ENCODE peak calls at places on chromosomes 2 and 18, in five cellular contexts. Y is A172; R is activated T-helper 9 cell treated with anti-CD3 and anti-CD28 coated beads, Interleukin-2, amount 50 U/mL, for 16 hours; H is esophagus squamous epithelium; S is SJSA1. I is an unnamed sample.

GRCh38 chr2:64338107-64338506 is 115.9 kb upstream of the LGALSL start:
- DNase-seq in R (no peak), H (no peak), S (no peak), Y (no peak), I (no peak)

GRCh38 chr2:184602734-184603133 is 4.4 kb downstream of the ZNF804A start:
- DNase-seq in S (no peak), R (no peak), Y (no peak), H (no peak), I (no peak)

GRCh38 chr2:231877533-231878456 is 48.4 kb downstream of the NPPC start:
- DNase-seq in S (peak), H (no peak), R (no peak), Y (peak), I (no peak)

GRCh38 chr2:216201687-216202306 is 92.6 kb downstream of the XRCC5 start:
- DNase-seq in R (no peak), S (no peak), H (no peak), Y (no peak), I (no peak)

GRCh38 chr18:77062518-77063003 is 70.0 kb downstream of the MBP start:
- DNase-seq in Y (peak), H (no peak), R (no peak), S (no peak), I (no peak)

GRCh38 chr2:66279024-66279423 is 155.9 kb upstream of the MEIS1 start:
- DNase-seq in S (no peak), R (no peak), Y (no peak), H (no peak), I (no peak)

GRCh38 chr2:220194630-220195029 is 567.2 kb downstream of the SLC4A3 start:
- DNase-seq in S (no peak), H (no peak), Y (no peak), R (no peak), I (no peak)

GRCh38 chr2:240567872-240568677 is at the start of gene RNPEPL1:
- DNase-seq in H (no peak), R (peak), Y (no peak), S (peak), I (no peak)

GRCh38 chr2:142693171-142693950 is 184.1 kb upstream of the KYNU start:
- DNase-seq in R (no peak), Y (no peak), S (no peak), H (no peak), I (no peak)

GRCh38 chr2:33275689-33276444 is 200.6 kb upstream of the RASGRP3 start:
- DNase-seq in R (peak), S (peak), H (no peak), Y (peak), I (peak)

GRCh38 chr2:101792208-101792607 is 94.7 kb downstream of the MAP4K4 start:
- DNase-seq in R (no peak), Y (no peak), H (no peak), S (no peak), I (no peak)

GRCh38 chr2:16487686-16488085 is 177.9 kb downstream of the CYRIA start:
- DNase-seq in Y (no peak), R (no peak), H (no peak), S (no peak), I (no peak)

GRCh38 chr2:118224888-118225264 is 136.6 kb downstream of the INSIG2 start:
- DNase-seq in R (no peak), H (no peak), Y (no peak), S (no peak), I (no peak)

GRCh38 chr2:238131761-238132462 is 6.6 kb upstream of the KLHL30 start:
- DNase-seq in Y (no peak), S (no peak), R (no peak), H (no peak), I (no peak)

GRCh38 chr2:47062721-47063120 is 92.4 kb downstream of the STPG4 start:
- DNase-seq in S (no peak), R (no peak), H (no peak), Y (no peak), I (no peak)

GRCh38 chr18:54004828-54005227 is 219.6 kb downstream of the MBD2 start:
- DNase-seq in Y (no peak), R (no peak), S (no peak), H (no peak), I (no peak)

GRCh38 chr2:201223089-201224073 is 37.0 kb upstream of the CASP8 start:
- DNase-seq in R (no peak), Y (no peak), S (no peak), H (no peak), I (no peak)

GRCh38 chr2:126912201-126912600 is 13.5 kb downstream of the TEX51 start:
- DNase-seq in H (no peak), R (no peak), S (no peak), Y (no peak), I (no peak)

GRCh38 chr18:47296462-47296861 is 45.0 kb upstream of the SKOR2 start:
- DNase-seq in Y (no peak), H (no peak), R (no peak), S (no peak), I (no peak)

GRCh38 chr18:2303517-2304238 is 267.6 kb downstream of the METTL4 start:
- DNase-seq in H (no peak), R (no peak), Y (peak), S (peak), I (no peak)

GRCh38 chr18:4599312-4599711 is 144.2 kb upstream of the DLGAP1 start:
- DNase-seq in S (no peak), R (no peak), H (no peak), Y (no peak), I (no peak)

GRCh38 chr18:74775239-74775638 is 177.6 kb downstream of the ZNF407 start:
- DNase-seq in H (no peak), S (peak), R (no peak), Y (no peak), I (no peak)

GRCh38 chr2:237210763-237211162 is 125.1 kb downstream of the COPS8 start:
- DNase-seq in S (no peak), R (no peak), Y (no peak), H (no peak), I (no peak)

GRCh38 chr2:38966006-38966405 is 76.3 kb downstream of the ARHGEF33 start:
- DNase-seq in R (no peak), S (no peak), Y (no peak), H (no peak), I (no peak)

GRCh38 chr2:11697103-11697871 is 27.3 kb upstream of the NTSR2 start:
- DNase-seq in S (peak), R (no peak), H (no peak), Y (peak), I (no peak)

GRCh38 chr2:3001595-3002184 is 375.9 kb downstream of the EIPR1 start:
- DNase-seq in R (no peak), H (no peak), Y (no peak), S (no peak), I (no peak)

GRCh38 chr2:26011990-26012856 is 21.7 kb upstream of the RAB10 start:
- DNase-seq in Y (peak), H (no peak), R (no peak), S (peak), I (no peak)

GRCh38 chr2:122528061-122528460 is 772.6 kb downstream of the TSN start:
- DNase-seq in H (no peak), Y (no peak), S (no peak), R (no peak), I (no peak)

GRCh38 chr18:36808681-36809080 is 20.1 kb downstream of the TPGS2 start:
- DNase-seq in R (no peak), S (no peak), H (no peak), Y (no peak), I (no peak)

GRCh38 chr2:112493858-112494648 is 12.1 kb downstream of the TTL start:
- DNase-seq in R (no peak), S (peak), Y (peak), H (no peak), I (no peak)

GRCh38 chr2:212683346-212683745 is 144.7 kb upstream of the ERBB4 start:
- DNase-seq in H (no peak), S (no peak), Y (peak), R (no peak), I (no peak)

GRCh38 chr2:85162746-85163301 is 29.6 kb downstream of the TCF7L1 start:
- DNase-seq in S (peak), H (no peak), Y (no peak), R (no peak), I (peak)

GRCh38 chr18:42113529-42114191 is 158.6 kb downstream of the PIK3C3 start:
- DNase-seq in R (no peak), H (no peak), Y (peak), S (peak), I (no peak)

GRCh38 chr2:15968280-15969178 is 28.2 kb downstream of the MYCN start:
- DNase-seq in R (no peak), Y (no peak), S (no peak), H (no peak), I (no peak)

I was measured in brain pericyte.